ENCODE peak calls at places on chromosomes 16 and 17, in seven cellular contexts. Q is A549, B is SK-N-SH, U is H1, D is GM12878, P is HCT116, Y is K562. N is an unnamed sample. For H3K4me1, the result is how much of the 10 kb centered on the place peaks cover.

GRCh38 chr16:74720579-74720978 is 19.9 kb upstream of the MLKL start:
- DNase-seq in Q (no peak), B (no peak), U (no peak), D (no peak), P (no peak), Y (no peak), N (no peak)

GRCh38 chr17:28571255-28572122 is at the start of gene PIGS:
- DNase-seq in Q (peak), B (peak), U (peak), D (peak), P (peak), Y (peak), N (peak)

GRCh38 chr17:31052187-31052889 is 42.4 kb upstream of the NF1 start:
- DNase-seq in Q (no peak), B (no peak), U (no peak), D (no peak), P (peak), Y (peak), N (peak)

GRCh38 chr17:63682981-63683380 is 16.9 kb downstream of the LIMD2 start:
- DNase-seq in Q (no peak), B (no peak), U (no peak), D (no peak), P (no peak), Y (no peak), N (no peak)

GRCh38 chr17:40906613-40907012 is 21.6 kb upstream of the KRT20 start:
- DNase-seq in Q (no peak), B (no peak), U (no peak), D (no peak), P (no peak), Y (no peak), N (no peak)

GRCh38 chr17:41061969-41062368 is 2.1 kb upstream of the KRTAP2-3 start:
- DNase-seq in Q (peak), B (no peak), U (no peak), D (no peak), P (no peak), Y (no peak), N (peak)

GRCh38 chr16:50261707-50262235 is 4.6 kb upstream of the ADCY7 start:
- DNase-seq in Q (no peak), B (no peak), U (no peak), D (no peak), P (no peak), Y (no peak), N (no peak)

GRCh38 chr17:34010534-34010933 is 244.6 kb upstream of the CCL2 start:
- DNase-seq in Q (no peak), B (no peak), U (no peak), D (no peak), P (no peak), Y (no peak), N (no peak)

GRCh38 chr17:8894189-8894611 is 26.7 kb upstream of the PIK3R6 start:
- DNase-seq in Q (no peak), B (peak), U (peak), D (no peak), P (no peak), Y (no peak), N (no peak)

GRCh38 chr17:55177159-55177913 is 87.4 kb upstream of the HLF start:
- DNase-seq in Q (no peak), B (no peak), U (no peak), D (no peak), P (no peak), Y (no peak), N (no peak)

GRCh38 chr17:55177914-55178217 is 86.9 kb upstream of the HLF start:
- DNase-seq in Q (no peak), B (no peak), U (no peak), D (no peak), P (no peak), Y (no peak), N (no peak)

GRCh38 chr17:55174133-55174532 is 90.6 kb upstream of the HLF start:
- DNase-seq in Q (no peak), B (no peak), U (no peak), D (no peak), P (no peak), Y (no peak), N (no peak)

GRCh38 chr17:55172612-55173011 is 92.1 kb upstream of the HLF start:
- DNase-seq in Q (no peak), B (no peak), U (no peak), D (no peak), P (no peak), Y (no peak), N (no peak)

GRCh38 chr17:55175788-55176425 is 88.9 kb upstream of the HLF start:
- DNase-seq in Q (no peak), B (no peak), U (no peak), D (no peak), P (no peak), Y (no peak), N (no peak)
- TF ChIP-seq RAD21 in Q (no peak), B (no peak), U (no peak), D (no peak), P (no peak), Y (no peak), N (no peak)

GRCh38 chr17:45851464-45851863 is 6.8 kb downstream of the SPPL2C start:
- DNase-seq in Q (no peak), B (no peak), U (no peak), D (no peak), P (no peak), Y (no peak), N (no peak)
- H3K4me1 ChIP-seq in Q (under half), B (under half), U (under half), D (under half), P (under half), Y (under half), N (under half)

GRCh38 chr17:39598635-39599005 is 9.1 kb downstream of the NEUROD2 start:
- DNase-seq in Q (no peak), B (peak), U (peak), D (no peak), P (no peak), Y (no peak), N (no peak)

GRCh38 chr17:39597372-39598046 is 10.2 kb downstream of the NEUROD2 start:
- DNase-seq in Q (no peak), B (peak), U (no peak), D (no peak), P (no peak), Y (no peak), N (no peak)

GRCh38 chr17:39599006-39599664 is 8.6 kb downstream of the NEUROD2 start:
- DNase-seq in Q (no peak), B (peak), U (peak), D (no peak), P (no peak), Y (no peak), N (no peak)

GRCh38 chr17:39596543-39597267 is 11.0 kb downstream of the NEUROD2 start:
- DNase-seq in Q (no peak), B (peak), U (peak), D (no peak), P (no peak), Y (no peak), N (no peak)

GRCh38 chr17:39598047-39598481 is 9.7 kb downstream of the NEUROD2 start:
- DNase-seq in Q (no peak), B (peak), U (peak), D (no peak), P (no peak), Y (no peak), N (no peak)
- TF ChIP-seq RAD21 in Q (no peak), B (no peak), U (no peak), D (no peak), P (no peak), Y (no peak), N (no peak)

DNA sequence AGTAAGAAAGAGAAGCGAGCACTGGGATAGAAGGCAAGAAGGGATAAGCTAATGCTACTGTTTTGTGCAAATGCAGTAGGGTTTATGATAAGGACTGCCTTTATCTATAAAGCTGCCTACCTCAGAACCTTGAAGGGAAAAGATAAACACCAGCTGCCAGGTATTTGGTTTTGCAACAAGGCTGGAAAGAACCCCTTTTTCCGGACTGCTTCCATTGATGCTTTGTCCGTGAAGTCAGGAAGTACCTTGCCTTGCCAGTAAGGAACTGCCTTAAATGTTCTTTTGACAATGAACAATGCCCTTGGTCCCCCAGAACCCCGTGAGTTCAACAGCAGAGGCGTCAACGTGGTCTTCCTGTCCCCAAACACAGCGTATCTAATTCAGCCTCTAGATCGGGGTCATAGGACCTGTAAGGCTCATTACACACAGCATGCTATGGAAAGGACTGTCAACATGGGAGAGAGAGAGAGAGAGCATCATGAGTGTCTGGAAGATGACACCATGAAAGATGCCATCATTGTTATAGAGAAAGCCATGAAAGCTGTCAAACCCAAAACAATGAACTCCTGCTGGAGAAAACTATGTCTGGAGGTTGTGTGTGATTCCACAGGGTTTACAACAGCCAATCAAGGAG is 113.4 kb downstream of the ANKRD11 start:
- DNase-seq in Q (no peak), B (no peak), U (no peak), D (no peak), P (no peak), Y (no peak), N (no peak)
- H3K4me1 ChIP-seq in Q (under half), B (under half), U (under half), D (under half), P (under half), Y (under half), N (under half)